ENCODE peak calls at places on chromosomes 7 and 10, in four cellular contexts. C is mucosa of descending colon, Y is heart left ventricle, Q is OCI-LY7. B is an unnamed sample.

GRCh38 chr7:47941136-47941844 is 7.0 kb downstream of the PKD1L1 start:
- DNase-seq in C (no peak), Q (no peak), Y (peak; percentile 77), B (no peak)

GRCh38 chr10:123597676-123598075 is 68.5 kb upstream of the GPR26 start:
- DNase-seq in Y (no peak), C (no peak), Q (no peak), B (no peak)

GRCh38 chr7:140358771-140359095 is 39.6 kb downstream of the SLC37A3 start:
- DNase-seq in Q (no peak), Y (no peak), C (no peak), B (no peak)

GRCh38 chr10:26365681-26366327 is 72.3 kb upstream of the APBB1IP start:
- DNase-seq in Q (no peak), C (no peak), Y (no peak), B (no peak)

GRCh38 chr10:118760265-118760664 is 5.5 kb upstream of the CACUL1 start:
- DNase-seq in Y (no peak), C (no peak), Q (no peak), B (no peak)

GRCh38 chr10:98028168-98028770 is 2.2 kb downstream of the CRTAC1 start:
- DNase-seq in C (peak; percentile 50), Y (peak; percentile 44), Q (peak; percentile 72), B (peak; percentile 63)

GRCh38 chr10:30645340-30645827 is 15.8 kb upstream of the LYZL2 start:
- DNase-seq in C (no peak), Q (no peak), Y (peak; percentile 61), B (peak; percentile 1)

GRCh38 chr10:71684356-71685173 is 35.0 kb downstream of the C10orf105 start:
- DNase-seq in Q (peak; percentile 76), Y (peak; percentile 51), C (no peak), B (peak; percentile 33)

GRCh38 chr7:71350680-71351079 is 218.7 kb downstream of the GALNT17 start:
- DNase-seq in Y (no peak), C (no peak), Q (no peak), B (no peak)

GRCh38 chr7:25636871-25637283 is 408.6 kb upstream of the NPVF start:
- DNase-seq in Q (no peak), Y (peak; percentile 35), C (no peak), B (no peak)

GRCh38 chr7:128094111-128094570 is 62.9 kb upstream of the LRRC4 start:
- DNase-seq in Y (peak; percentile 43), C (no peak), Q (no peak), B (no peak)

GRCh38 chr7:85851571-85852193 is 664.8 kb upstream of the SEMA3D start:
- DNase-seq in Y (no peak), Q (peak; percentile 21), C (no peak), B (peak; percentile 17)

GRCh38 chr7:73330772-73331171 is 2.8 kb downstream of the FKBP6 start:
- DNase-seq in C (no peak), Y (no peak), Q (no peak), B (no peak)

GRCh38 chr7:142131439-142131838 is 19.9 kb downstream of the MGAM2 start:
- DNase-seq in Q (no peak), C (no peak), Y (no peak), B (no peak)

GRCh38 chr7:130095812-130096211 is 25.5 kb downstream of the KLHDC10 start:
- DNase-seq in Y (no peak), Q (no peak), C (no peak), B (no peak)

GRCh38 chr10:15433850-15434537 is 62.9 kb upstream of the FAM171A1 start:
- DNase-seq in Q (peak; percentile 54), C (no peak), Y (no peak), B (peak; percentile 54)

GRCh38 chr10:15208221-15208620 is 39.7 kb upstream of the NMT2 start:
- DNase-seq in Q (no peak), C (no peak), Y (no peak), B (peak; percentile 5)

GRCh38 chr10:126454045-126454751 is 65.9 kb upstream of the ADAM12 start:
- DNase-seq in Q (no peak), C (no peak), Y (no peak), B (no peak)

GRCh38 chr7:15684834-15685233 is 1.6 kb downstream of the MEOX2 start:
- DNase-seq in C (no peak), Y (peak; percentile 48), Q (no peak), B (no peak)

GRCh38 chr7:15686957-15687644 is 618 bp upstream of the MEOX2 start:
- DNase-seq in Q (no peak), Y (peak; percentile 29), C (no peak), B (no peak)

GRCh38 chr7:15686209-15686956 is at the start of gene MEOX2:
- DNase-seq in Q (no peak), C (peak; percentile 68), Y (peak; percentile 90), B (no peak)

GRCh38 chr7:15685358-15686181 is 913 bp downstream of the MEOX2 start:
- DNase-seq in C (peak; percentile 37), Q (no peak), Y (peak; percentile 63), B (no peak)

GRCh38 chr7:15687645-15688025 is 1.2 kb upstream of the MEOX2 start:
- DNase-seq in C (no peak), Q (no peak), Y (peak; percentile 45), B (no peak)
- H3K4me3 ChIP-seq in C (no peak overlapping the region), Q (no peak overlapping the region), Y (peak overlapping the region; percentile 45), B (no peak overlapping the region)

GRCh38 chr7:157004839-157005455 is 5.5 kb downstream of the MNX1 start:
- DNase-seq in Y (no peak), C (no peak), Q (no peak), B (no peak)

GRCh38 chr7:157001920-157002818 is 8.3 kb downstream of the MNX1 start:
- DNase-seq in C (no peak), Y (no peak), Q (no peak), B (no peak)

GRCh38 chr7:157004050-157004838 is 6.2 kb downstream of the MNX1 start:
- DNase-seq in Q (no peak), Y (no peak), C (peak; percentile 63), B (no peak)

GRCh38 chr7:157002819-157003421 is 7.5 kb downstream of the MNX1 start:
- DNase-seq in C (no peak), Y (no peak), Q (no peak), B (no peak)

GRCh38 chr7:157003445-157004049 is 6.9 kb downstream of the MNX1 start:
- DNase-seq in Q (no peak), Y (no peak), C (peak; percentile 89), B (no peak)
- H3K4me3 ChIP-seq in Q (no peak overlapping the region), Y (peak overlapping the region; percentile 10), C (no peak overlapping the region), B (no peak overlapping the region)

GRCh38 chr10:130181858-130182257 is 45.7 kb downstream of the GLRX3 start:
- DNase-seq in C (no peak), Q (no peak), Y (no peak), B (no peak)

GRCh38 chr10:130190065-130190736 is 54.0 kb downstream of the GLRX3 start:
- DNase-seq in Q (peak; percentile 74), C (peak; percentile 95), Y (peak; percentile 83), B (peak; percentile 46)

GRCh38 chr10:130188195-130189175 is 52.3 kb downstream of the GLRX3 start:
- DNase-seq in Y (no peak), Q (no peak), C (no peak), B (no peak)

GRCh38 chr10:130189466-130190064 is 53.4 kb downstream of the GLRX3 start:
- DNase-seq in C (no peak), Y (no peak), Q (no peak), B (no peak)

GRCh38 chr10:130185591-130185990 is 49.4 kb downstream of the GLRX3 start:
- DNase-seq in Q (no peak), C (no peak), Y (no peak), B (no peak)
- H3K4me3 ChIP-seq in Q (no peak overlapping the region), C (no peak overlapping the region), Y (no peak overlapping the region), B (no peak overlapping the region)

GRCh38 chr7:90626011-90626410 is 29.9 kb downstream of the CDK14 start:
- DNase-seq in C (no peak), Q (no peak), Y (no peak), B (no peak)
- H3K4me3 ChIP-seq in C (no peak overlapping the region), Q (no peak overlapping the region), Y (no peak overlapping the region), B (no peak overlapping the region)

DNA sequence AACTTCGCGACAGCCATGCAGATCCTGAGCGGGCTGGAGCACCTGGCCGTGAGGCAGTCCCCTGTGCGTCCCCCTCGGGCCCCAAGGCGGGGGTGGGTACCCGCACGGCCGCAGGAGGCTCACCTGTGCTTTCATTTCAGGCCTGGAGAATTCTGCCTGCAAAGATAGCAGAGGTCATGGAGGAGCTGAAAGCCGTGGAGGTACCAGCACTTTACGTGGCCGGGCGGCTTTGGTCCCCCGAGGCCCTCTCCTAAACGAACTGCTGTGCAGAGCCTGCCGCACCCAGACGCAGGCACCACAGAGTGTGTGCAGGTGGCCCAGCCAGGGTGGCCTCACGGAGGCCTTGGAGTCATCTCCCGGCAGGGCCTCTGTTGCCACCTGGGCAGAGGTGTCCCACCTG is 11.1 kb upstream of the UTF1 start:
- DNase-seq in Y (no peak), C (no peak), Q (no peak), B (no peak)
- H3K4me3 ChIP-seq in Y (no peak overlapping the region), C (no peak overlapping the region), Q (no peak overlapping the region), B (no peak overlapping the region)

DNA sequence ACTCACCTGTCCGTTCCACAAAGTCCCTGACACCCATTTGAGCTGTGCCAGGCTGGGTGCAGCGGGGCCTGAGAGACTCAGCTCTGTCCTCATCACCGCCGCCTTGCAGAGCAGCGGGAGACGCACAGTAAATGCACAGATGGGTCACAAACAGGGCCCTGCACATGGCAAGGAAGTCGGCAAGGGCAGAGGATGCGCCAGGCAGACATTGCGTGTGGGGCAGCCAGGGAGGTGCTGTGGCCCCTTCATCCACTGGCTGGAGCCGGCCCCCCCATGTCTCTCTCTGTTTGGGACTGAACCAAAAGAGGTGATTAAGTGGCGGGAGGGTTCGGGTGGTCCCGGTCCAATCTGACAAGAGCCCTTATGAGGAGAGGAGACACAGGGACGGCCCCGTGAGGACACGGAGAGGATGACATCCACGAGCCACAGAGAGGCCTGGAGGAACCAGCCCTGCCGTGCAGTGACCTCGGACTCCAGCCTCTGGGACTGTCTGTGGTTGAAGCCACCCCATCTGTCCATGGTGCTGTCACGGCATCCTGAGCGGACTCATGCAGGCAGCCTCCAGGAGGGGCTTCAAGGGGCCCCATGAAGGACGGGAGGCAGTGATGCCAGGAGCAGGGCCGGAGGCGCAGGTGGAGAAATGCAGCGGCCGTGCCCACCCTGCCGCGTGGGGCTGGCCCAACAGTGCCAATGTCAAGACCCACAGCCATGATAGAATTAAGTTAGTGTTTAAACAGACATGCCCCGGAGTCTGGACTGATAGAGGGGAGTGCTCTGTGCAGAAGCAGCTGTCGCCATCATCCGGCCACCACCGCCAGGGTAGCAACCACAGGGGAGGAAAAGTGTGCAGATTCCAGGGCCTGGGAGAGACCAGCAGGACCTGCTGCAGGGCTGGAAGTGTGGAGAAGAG is 28.4 kb upstream of the FOXL3 start:
- DNase-seq in Q (no peak), C (peak; percentile 38), Y (peak; percentile 23), B (no peak)
- H3K4me3 ChIP-seq in Q (no peak overlapping the region), C (no peak overlapping the region), Y (no peak overlapping the region), B (no peak overlapping the region)